ENCODE peak calls at places on chromosomes 12 and 14, in six cellular contexts. One of them, this sample, is unnamed.

GRCh38 chr12:27164330-27165045 is 79.6 kb upstream of the STK38L start:
- DNase-seq in neural crest cell: no peak
- DNase-seq in GM13977: no peak
- DNase-seq in astrocyte: no peak
- DNase-seq in AG04449: no peak
- DNase-seq in tibial nerve: no peak
- DNase-seq in this sample: no peak

GRCh38 chr12:12723681-12724420 is 6.7 kb downstream of the CDKN1B start:
- DNase-seq in astrocyte: no peak
- DNase-seq in AG04449: no peak
- DNase-seq in neural crest cell: peak; percentile 36
- DNase-seq in GM13977: peak; percentile 47
- DNase-seq in tibial nerve: no peak
- DNase-seq in this sample: no peak

GRCh38 chr12:26126340-26127284 is 1.8 kb upstream of the BHLHE41 start:
- DNase-seq in astrocyte: peak; percentile 77
- DNase-seq in neural crest cell: peak; percentile 66
- DNase-seq in GM13977: peak; percentile 69
- DNase-seq in tibial nerve: peak; percentile 76
- DNase-seq in AG04449: no peak
- DNase-seq in this sample: peak; percentile 61

GRCh38 chr12:124543591-124544310 is 23.7 kb downstream of the NCOR2 start:
- DNase-seq in AG04449: no peak
- DNase-seq in neural crest cell: no peak
- DNase-seq in tibial nerve: no peak
- DNase-seq in GM13977: no peak
- DNase-seq in astrocyte: peak; percentile 52
- DNase-seq in this sample: no peak

GRCh38 chr14:69879175-69880047 is at the start of gene SMOC1:
- DNase-seq in AG04449: no peak
- DNase-seq in astrocyte: no peak
- DNase-seq in GM13977: peak; percentile 83
- DNase-seq in neural crest cell: peak; percentile 89
- DNase-seq in tibial nerve: no peak
- DNase-seq in this sample: peak; percentile 63

GRCh38 chr14:36675581-36675980 is 13.9 kb downstream of the PAX9 start:
- DNase-seq in AG04449: no peak
- DNase-seq in tibial nerve: no peak
- DNase-seq in neural crest cell: no peak
- DNase-seq in GM13977: no peak
- DNase-seq in astrocyte: no peak
- DNase-seq in this sample: no peak

GRCh38 chr14:20781805-20782204 is 737 bp downstream of the RNASE6 start:
- DNase-seq in AG04449: no peak
- DNase-seq in GM13977: no peak
- DNase-seq in astrocyte: no peak
- DNase-seq in tibial nerve: no peak
- DNase-seq in neural crest cell: no peak
- DNase-seq in this sample: no peak

GRCh38 chr14:23660290-23661226 is 24.4 kb downstream of the DHRS2 start:
- DNase-seq in neural crest cell: no peak
- DNase-seq in tibial nerve: no peak
- DNase-seq in astrocyte: no peak
- DNase-seq in AG04449: no peak
- DNase-seq in GM13977: no peak
- DNase-seq in this sample: peak; percentile 60

GRCh38 chr12:38785376-38785775 is 120.0 kb downstream of the CPNE8 start:
- DNase-seq in tibial nerve: no peak
- DNase-seq in AG04449: no peak
- DNase-seq in neural crest cell: no peak
- DNase-seq in GM13977: no peak
- DNase-seq in astrocyte: no peak
- DNase-seq in this sample: no peak

GRCh38 chr12:55659486-55660385 is 23.0 kb downstream of the OR10P1 start:
- DNase-seq in neural crest cell: no peak
- DNase-seq in AG04449: no peak
- DNase-seq in astrocyte: peak; percentile 45
- DNase-seq in tibial nerve: no peak
- DNase-seq in GM13977: no peak
- DNase-seq in this sample: no peak

GRCh38 chr12:12715459-12716150 is 1.6 kb upstream of the CDKN1B start:
- DNase-seq in astrocyte: peak; percentile 18
- DNase-seq in AG04449: no peak
- DNase-seq in neural crest cell: no peak
- DNase-seq in GM13977: peak; percentile 51
- DNase-seq in tibial nerve: no peak
- DNase-seq in this sample: peak; percentile 41

GRCh38 chr14:100443643-100444042 is 120.5 kb downstream of the SLC25A47 start:
- DNase-seq in AG04449: no peak
- DNase-seq in astrocyte: peak; percentile 64
- DNase-seq in tibial nerve: no peak
- DNase-seq in neural crest cell: no peak
- DNase-seq in GM13977: no peak
- DNase-seq in this sample: no peak

GRCh38 chr14:54410215-54410614 is 13.4 kb downstream of the CDKN3 start:
- DNase-seq in neural crest cell: no peak
- DNase-seq in astrocyte: no peak
- DNase-seq in GM13977: no peak
- DNase-seq in tibial nerve: no peak
- DNase-seq in AG04449: no peak
- DNase-seq in this sample: no peak

GRCh38 chr14:33679461-33680225 is 271.2 kb downstream of the EGLN3 start:
- DNase-seq in astrocyte: peak; percentile 93
- DNase-seq in neural crest cell: no peak
- DNase-seq in AG04449: no peak
- DNase-seq in tibial nerve: no peak
- DNase-seq in GM13977: no peak
- DNase-seq in this sample: no peak

GRCh38 chr12:111838353-111838752 is 3.7 kb upstream of the MAPKAPK5 start:
- DNase-seq in neural crest cell: no peak
- DNase-seq in GM13977: no peak
- DNase-seq in tibial nerve: no peak
- DNase-seq in astrocyte: no peak
- DNase-seq in AG04449: no peak
- DNase-seq in this sample: no peak

GRCh38 chr14:39454906-39455539 is 22.8 kb upstream of the FBXO33 start:
- DNase-seq in tibial nerve: no peak
- DNase-seq in GM13977: no peak
- DNase-seq in astrocyte: no peak
- DNase-seq in AG04449: no peak
- DNase-seq in neural crest cell: no peak
- DNase-seq in this sample: no peak

DNA sequence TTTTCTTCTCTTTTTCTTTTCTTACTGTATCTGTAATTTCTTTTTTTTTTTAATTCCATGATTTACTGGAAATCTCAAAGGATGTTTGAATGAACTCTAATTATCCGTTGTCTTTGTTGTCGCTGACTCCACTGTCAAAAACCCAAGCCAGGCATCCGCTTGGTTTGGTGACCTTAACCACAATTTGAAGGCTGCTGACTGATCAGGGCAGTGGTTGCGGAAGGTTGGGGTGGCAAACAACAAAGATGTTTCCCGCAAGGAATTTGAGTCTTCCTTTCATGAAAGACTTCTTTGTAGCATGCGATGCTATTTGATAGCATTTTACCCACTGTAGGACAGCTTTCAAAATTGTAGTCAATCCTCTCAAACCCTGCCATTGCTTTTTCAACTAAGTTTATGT is 1013.8 kb downstream of the DIO2 start:
- DNase-seq in AG04449: no peak
- DNase-seq in tibial nerve: no peak
- DNase-seq in astrocyte: peak; percentile 17
- DNase-seq in neural crest cell: no peak
- DNase-seq in GM13977: no peak
- DNase-seq in this sample: no peak
- TF ChIP-seq CTCF in AG04449: no peak
- TF ChIP-seq CTCF in tibial nerve: no peak
- TF ChIP-seq CTCF in astrocyte: no peak
- TF ChIP-seq CTCF in neural crest cell: no peak
- TF ChIP-seq CTCF in GM13977: no peak
- TF ChIP-seq CTCF in this sample: no peak

DNA sequence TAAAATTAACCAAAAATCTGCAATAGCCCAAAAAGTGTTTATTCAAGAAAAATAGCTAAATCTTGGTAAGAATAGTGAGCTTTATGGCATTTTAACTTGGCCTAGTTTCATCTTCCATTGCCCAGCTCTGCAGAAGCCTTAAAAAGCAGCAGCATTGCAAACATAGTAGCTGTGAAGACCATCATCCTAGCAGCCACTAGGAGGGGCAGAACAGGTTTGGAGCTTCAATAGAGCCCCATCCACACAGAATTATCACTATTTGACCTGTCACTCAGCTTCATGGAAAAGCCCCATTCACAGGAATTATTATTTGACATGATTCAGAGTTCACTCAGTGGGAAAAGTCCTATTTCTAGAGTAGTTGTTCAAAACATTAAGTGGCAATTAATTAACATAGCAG is 7.3 kb downstream of the CLEC14A start:
- DNase-seq in tibial nerve: no peak
- DNase-seq in neural crest cell: no peak
- DNase-seq in AG04449: no peak
- DNase-seq in astrocyte: no peak
- DNase-seq in GM13977: no peak
- DNase-seq in this sample: no peak
- TF ChIP-seq CTCF in tibial nerve: no peak
- TF ChIP-seq CTCF in neural crest cell: peak; percentile 32
- TF ChIP-seq CTCF in AG04449: no peak
- TF ChIP-seq CTCF in astrocyte: no peak
- TF ChIP-seq CTCF in GM13977: peak; percentile 13
- TF ChIP-seq CTCF in this sample: no peak

GRCh38 chr12:113221181-113221996 is at the start of gene TPCN1:
- DNase-seq in tibial nerve: peak; percentile 100
- DNase-seq in neural crest cell: peak; percentile 98
- DNase-seq in GM13977: peak; percentile 97
- DNase-seq in astrocyte: peak; percentile 100
- DNase-seq in AG04449: peak; percentile 100
- DNase-seq in this sample: peak; percentile 97
- TF ChIP-seq CTCF in tibial nerve: no peak
- TF ChIP-seq CTCF in neural crest cell: no peak
- TF ChIP-seq CTCF in GM13977: no peak
- TF ChIP-seq CTCF in astrocyte: no peak
- TF ChIP-seq CTCF in AG04449: peak; percentile 16
- TF ChIP-seq CTCF in this sample: no peak

GRCh38 chr12:32305163-32305562 is 94.2 kb upstream of the FGD4 start:
- DNase-seq in astrocyte: no peak
- DNase-seq in tibial nerve: no peak
- DNase-seq in GM13977: no peak
- DNase-seq in neural crest cell: no peak
- DNase-seq in AG04449: no peak
- DNase-seq in this sample: no peak
- TF ChIP-seq CTCF in astrocyte: peak; percentile 19
- TF ChIP-seq CTCF in tibial nerve: no peak
- TF ChIP-seq CTCF in GM13977: peak; percentile 49
- TF ChIP-seq CTCF in neural crest cell: no peak
- TF ChIP-seq CTCF in AG04449: no peak
- TF ChIP-seq CTCF in this sample: no peak

DNA sequence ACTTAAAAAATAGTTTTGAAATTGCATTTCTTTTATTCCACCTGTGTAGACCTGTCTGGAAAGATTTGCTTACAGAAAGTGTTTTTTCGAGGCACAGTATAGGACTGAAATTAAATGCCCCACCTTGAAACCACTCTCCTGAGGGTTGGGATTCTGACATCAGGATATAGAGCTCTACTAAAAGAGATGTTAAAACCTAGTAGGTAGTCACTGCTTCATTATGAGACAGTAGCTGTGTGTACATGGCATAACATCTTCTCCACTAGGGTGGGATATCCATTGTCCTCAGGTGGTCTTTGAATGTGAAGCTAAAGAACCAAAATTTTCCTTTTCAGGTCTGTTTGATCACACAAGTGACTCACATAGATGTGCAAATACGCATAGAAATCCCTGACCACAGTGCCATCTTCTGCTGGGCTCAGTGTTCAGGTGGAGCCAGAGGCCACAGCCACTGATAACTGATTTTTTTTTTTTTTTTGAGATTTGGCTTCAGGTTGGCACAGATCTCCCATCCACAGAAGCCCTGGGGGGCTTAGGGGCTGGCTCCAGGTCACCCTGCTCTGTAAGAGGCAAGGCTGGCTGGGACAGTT is 125.6 kb downstream of the DAAM1 start:
- DNase-seq in astrocyte: no peak
- DNase-seq in neural crest cell: no peak
- DNase-seq in GM13977: no peak
- DNase-seq in AG04449: no peak
- DNase-seq in tibial nerve: no peak
- DNase-seq in this sample: no peak
- TF ChIP-seq CTCF in astrocyte: no peak
- TF ChIP-seq CTCF in neural crest cell: no peak
- TF ChIP-seq CTCF in GM13977: no peak
- TF ChIP-seq CTCF in AG04449: no peak
- TF ChIP-seq CTCF in tibial nerve: no peak
- TF ChIP-seq CTCF in this sample: no peak

GRCh38 chr12:5571115-5571514 is 139.2 kb downstream of the NTF3 start:
- DNase-seq in astrocyte: no peak
- DNase-seq in tibial nerve: no peak
- DNase-seq in GM13977: no peak
- DNase-seq in AG04449: no peak
- DNase-seq in neural crest cell: no peak
- DNase-seq in this sample: no peak
- TF ChIP-seq CTCF in astrocyte: no peak
- TF ChIP-seq CTCF in tibial nerve: no peak
- TF ChIP-seq CTCF in GM13977: no peak
- TF ChIP-seq CTCF in AG04449: no peak
- TF ChIP-seq CTCF in neural crest cell: no peak
- TF ChIP-seq CTCF in this sample: no peak

DNA sequence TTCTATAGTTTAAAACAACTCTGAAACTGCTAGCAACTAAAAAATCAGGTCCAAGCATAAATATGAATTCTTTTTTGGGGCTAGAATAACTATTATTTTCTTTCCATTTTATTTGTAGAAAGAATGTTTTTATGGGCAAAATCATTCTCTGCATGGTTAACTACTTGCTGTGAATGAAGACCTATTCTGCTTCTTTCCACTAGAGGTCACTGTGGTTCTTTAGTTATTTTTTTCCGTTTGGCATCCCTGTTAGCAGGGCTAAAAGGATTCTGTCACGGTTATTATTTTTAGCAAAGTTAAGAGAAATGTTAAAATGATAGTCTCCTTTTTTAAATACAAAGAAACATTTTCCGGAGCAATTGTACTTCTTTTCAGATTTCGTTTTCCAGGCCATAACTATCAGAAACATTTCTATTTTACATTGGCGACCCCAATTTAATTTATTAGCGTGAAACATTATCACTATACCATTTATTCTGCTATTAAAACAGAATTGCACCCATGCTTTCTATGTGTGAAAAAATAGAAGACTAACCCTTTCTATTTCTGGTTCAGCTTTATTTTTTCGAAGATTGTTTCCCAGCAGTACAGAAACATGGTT is 404.8 kb downstream of the ATP23 start:
- DNase-seq in tibial nerve: no peak
- DNase-seq in GM13977: peak; percentile 25
- DNase-seq in neural crest cell: no peak
- DNase-seq in astrocyte: peak; percentile 32
- DNase-seq in AG04449: no peak
- DNase-seq in this sample: peak; percentile 25
- TF ChIP-seq CTCF in tibial nerve: peak; percentile 69
- TF ChIP-seq CTCF in GM13977: peak; percentile 70
- TF ChIP-seq CTCF in neural crest cell: peak; percentile 90
- TF ChIP-seq CTCF in astrocyte: peak; percentile 76
- TF ChIP-seq CTCF in AG04449: peak; percentile 29
- TF ChIP-seq CTCF in this sample: peak; percentile 74

This sample was measured in GM10248.